ENCODE peak calls at places on chromosomes 16 and 17, in five cellular contexts. E, C, Q, V and I are unnamed samples.

GRCh38 chr16:26525856-26526255 is 540.9 kb upstream of the C16orf82 start:
- DNase-seq in V (no peak), C (no peak), E (no peak), Q (no peak), I (no peak)

GRCh38 chr16:59212492-59213024 is 478.4 kb upstream of the GOT2 start:
- DNase-seq in C (no peak), E (no peak), Q (no peak), V (no peak), I (no peak)

GRCh38 chr16:72470541-72470940 is 298.6 kb upstream of the PMFBP1 start:
- DNase-seq in Q (no peak), V (no peak), C (no peak), E (no peak), I (no peak)

GRCh38 chr16:75264999-75265910 is 13.8 kb upstream of the BCAR1 start:
- DNase-seq in E (peak), C (no peak), Q (no peak), V (no peak), I (no peak)

GRCh38 chr17:70037498-70037897 is 37.5 kb upstream of the KCNJ16 start:
- DNase-seq in Q (no peak), V (no peak), E (no peak), C (no peak), I (no peak)

GRCh38 chr17:9817086-9817485 is 4.8 kb downstream of the GSG1L2 start:
- DNase-seq in C (no peak), Q (no peak), V (no peak), E (peak), I (peak)

GRCh38 chr17:58200024-58200633 is 7.6 kb downstream of the EPX start:
- DNase-seq in Q (peak), E (peak), C (peak), V (no peak), I (peak)

GRCh38 chr16:82639666-82640336 is 13.0 kb downstream of the CDH13 start:
- DNase-seq in Q (peak), E (peak), V (no peak), C (peak), I (no peak)

GRCh38 chr16:73279451-73279850 is 231.5 kb upstream of the ZFHX3 start:
- DNase-seq in C (no peak), Q (no peak), E (no peak), V (no peak), I (no peak)

GRCh38 chr17:83100853-83101391 is 21.5 kb downstream of the METRNL start:
- DNase-seq in Q (no peak), C (no peak), E (no peak), V (no peak), I (no peak)

GRCh38 chr17:28346746-28347246 is 10.5 kb downstream of the POLDIP2 start:
- DNase-seq in E (no peak), V (no peak), C (no peak), Q (no peak), I (peak)

GRCh38 chr16:10740000-10740844 is 3.4 kb upstream of the NUBP1 start:
- DNase-seq in C (no peak), E (no peak), Q (no peak), V (no peak), I (no peak)

GRCh38 chr17:14356043-14356637 is 55.3 kb downstream of the HS3ST3B1 start:
- DNase-seq in E (no peak), V (no peak), C (no peak), Q (no peak), I (no peak)

GRCh38 chr16:50884066-50884860 is 142.4 kb downstream of the CYLD start:
- DNase-seq in Q (peak), E (no peak), V (no peak), C (peak), I (no peak)

GRCh38 chr17:71339219-71339618 is 781.6 kb upstream of the SOX9 start:
- DNase-seq in Q (no peak), C (no peak), E (peak), V (no peak), I (no peak)

GRCh38 chr16:84419730-84420129 is 51.4 kb downstream of the ATP2C2 start:
- DNase-seq in C (no peak), E (no peak), Q (no peak), V (no peak), I (no peak)

GRCh38 chr17:50603340-50603739 is 31.3 kb upstream of the ABCC3 start:
- DNase-seq in Q (no peak), E (no peak), V (no peak), C (no peak), I (no peak)

GRCh38 chr17:68539536-68540469 is 27.6 kb downstream of the PRKAR1A start:
- DNase-seq in C (no peak), E (peak), Q (no peak), V (no peak), I (peak)

GRCh38 chr17:65231662-65232335 is 94.6 kb downstream of the RGS9 start:
- DNase-seq in C (peak), E (peak), Q (peak), V (no peak), I (no peak)